ENCODE peak calls at places on chromosomes 13 and 19, in five cellular contexts. O, J, F, Y and M are unnamed samples.

GRCh38 chr19:51460164-51460992 is 2.1 kb upstream of the SIGLEC8 start:
- DNase-seq in O (no peak), J (no peak), Y (no peak), F (no peak), M (no peak)

GRCh38 chr13:65679240-65679639 is 1550.9 kb downstream of the PCDH9 start:
- DNase-seq in J (no peak), Y (no peak), F (no peak), O (no peak), M (no peak)

GRCh38 chr19:5826531-5827341 is 12.8 kb downstream of the FUT6 start:
- DNase-seq in O (no peak), Y (no peak), F (no peak), J (no peak), M (no peak)

GRCh38 chr19:5943623-5944022 is 29.6 kb downstream of the CAPS start:
- DNase-seq in F (no peak), Y (no peak), O (no peak), J (no peak), M (no peak)

GRCh38 chr19:45952691-45953505 is 20.8 kb downstream of the NOVA2 start:
- DNase-seq in F (no peak), Y (peak; percentile 11), O (no peak), J (no peak), M (no peak)

GRCh38 chr13:51313619-51314018 is 25.9 kb upstream of the SERPINE3 start:
- DNase-seq in Y (no peak), O (no peak), J (no peak), F (no peak), M (no peak)

GRCh38 chr19:23273594-23274412 is 23.6 kb upstream of the ZNF724 start:
- DNase-seq in J (peak; percentile 54), Y (peak; percentile 83), F (peak; percentile 69), O (peak; percentile 78), M (peak; percentile 92)

GRCh38 chr19:39212377-39212742 is 8.3 kb upstream of the SYCN start:
- DNase-seq in O (no peak), F (no peak), Y (peak; percentile 38), J (no peak), M (no peak)

GRCh38 chr13:35501721-35502235 is 25.3 kb upstream of the MAB21L1 start:
- DNase-seq in J (no peak), F (no peak), O (no peak), Y (no peak), M (no peak)

GRCh38 chr19:45507864-45508680 is 793 bp downstream of the VASP start:
- DNase-seq in O (no peak), F (no peak), J (no peak), Y (no peak), M (peak; percentile 91)

GRCh38 chr19:40611900-40612698 is 10.9 kb downstream of the LTBP4 start:
- DNase-seq in O (no peak), Y (no peak), J (no peak), F (no peak), M (peak; percentile 88)